ENCODE peak calls at places on chromosomes 2 and 18, in seven cellular contexts. One of them, this sample, is unnamed.

GRCh38 chr2:109513749-109514588 is 99.8 kb downstream of the SEPTIN10 start:
- DNase-seq in SK-N-SH: peak
- DNase-seq in HCT116: no peak
- DNase-seq in HepG2: no peak
- DNase-seq in K562: no peak
- DNase-seq in H1: no peak
- DNase-seq in GM12878: peak
- DNase-seq in this sample: no peak

GRCh38 chr18:9930299-9930884 is 16.6 kb downstream of the VAPA start:
- DNase-seq in SK-N-SH: no peak
- DNase-seq in HCT116: no peak
- DNase-seq in HepG2: no peak
- DNase-seq in K562: no peak
- DNase-seq in H1: no peak
- DNase-seq in GM12878: no peak
- DNase-seq in this sample: no peak

GRCh38 chr2:39743170-39743851 is 35.7 kb downstream of the THUMPD2 start:
- DNase-seq in SK-N-SH: no peak
- DNase-seq in HCT116: no peak
- DNase-seq in HepG2: no peak
- DNase-seq in K562: no peak
- DNase-seq in H1: no peak
- DNase-seq in GM12878: no peak
- DNase-seq in this sample: no peak

GRCh38 chr2:124323321-124323720 is 298.2 kb downstream of the CNTNAP5 start:
- DNase-seq in SK-N-SH: no peak
- DNase-seq in HCT116: no peak
- DNase-seq in HepG2: no peak
- DNase-seq in K562: no peak
- DNase-seq in H1: no peak
- DNase-seq in GM12878: no peak
- DNase-seq in this sample: no peak

GRCh38 chr2:52995439-52995838 is 772.2 kb upstream of the CHAC2 start:
- DNase-seq in SK-N-SH: no peak
- DNase-seq in HCT116: no peak
- DNase-seq in HepG2: no peak
- DNase-seq in K562: no peak
- DNase-seq in H1: no peak
- DNase-seq in GM12878: no peak
- DNase-seq in this sample: no peak

GRCh38 chr18:12287131-12287681 is 20.8 kb upstream of the TUBB6 start:
- DNase-seq in SK-N-SH: peak
- DNase-seq in HCT116: no peak
- DNase-seq in HepG2: no peak
- DNase-seq in K562: no peak
- DNase-seq in H1: no peak
- DNase-seq in GM12878: no peak
- DNase-seq in this sample: no peak

GRCh38 chr2:172698041-172698863 is 37.4 kb upstream of the RAPGEF4 start:
- DNase-seq in SK-N-SH: no peak
- DNase-seq in HCT116: peak
- DNase-seq in HepG2: no peak
- DNase-seq in K562: peak
- DNase-seq in H1: no peak
- DNase-seq in GM12878: peak
- DNase-seq in this sample: no peak

GRCh38 chr2:71876542-71877451 is 270.9 kb downstream of the CYP26B1 start:
- DNase-seq in SK-N-SH: no peak
- DNase-seq in HCT116: no peak
- DNase-seq in HepG2: no peak
- DNase-seq in K562: no peak
- DNase-seq in H1: no peak
- DNase-seq in GM12878: no peak
- DNase-seq in this sample: no peak

GRCh38 chr2:75557474-75558131 is 3.1 kb downstream of the EVA1A start:
- DNase-seq in SK-N-SH: no peak
- DNase-seq in HCT116: no peak
- DNase-seq in HepG2: no peak
- DNase-seq in K562: no peak
- DNase-seq in H1: no peak
- DNase-seq in GM12878: no peak
- DNase-seq in this sample: no peak

GRCh38 chr2:73291093-73291460 is 2.3 kb downstream of the EGR4 start:
- DNase-seq in SK-N-SH: peak
- DNase-seq in HCT116: no peak
- DNase-seq in HepG2: no peak
- DNase-seq in K562: peak
- DNase-seq in H1: peak
- DNase-seq in GM12878: no peak
- DNase-seq in this sample: peak

DNA sequence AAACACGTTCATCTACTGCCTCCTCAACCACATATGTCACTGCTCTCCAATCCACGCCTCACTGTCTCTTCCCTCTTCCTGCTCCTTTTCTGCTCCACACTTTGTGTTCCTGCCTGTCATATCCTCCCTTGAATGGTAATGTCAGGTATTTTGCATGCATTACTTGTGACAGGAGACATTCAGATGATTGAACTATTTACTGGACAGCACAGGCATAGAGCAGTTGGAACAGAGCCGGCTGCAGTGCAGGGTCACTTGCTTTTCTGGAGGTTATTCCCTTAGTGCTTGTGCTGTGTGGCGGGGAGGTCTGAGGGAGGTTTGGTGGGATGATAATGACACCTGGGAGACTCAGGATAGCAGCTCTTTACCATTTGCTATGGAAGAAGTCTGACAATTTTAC is 93.8 kb downstream of the LTBP1 start:
- DNase-seq in SK-N-SH: no peak
- DNase-seq in HCT116: no peak
- DNase-seq in HepG2: no peak
- DNase-seq in K562: no peak
- DNase-seq in H1: no peak
- DNase-seq in GM12878: no peak
- DNase-seq in this sample: no peak
- TF ChIP-seq JUND in SK-N-SH: no peak
- TF ChIP-seq JUND in HCT116: no peak
- TF ChIP-seq JUND in HepG2: no peak
- TF ChIP-seq JUND in K562: no peak
- TF ChIP-seq JUND in H1: no peak
- TF ChIP-seq JUND in GM12878: no peak
- TF ChIP-seq JUND in this sample: no peak

GRCh38 chr2:120221616-120222015 is 1.6 kb downstream of the TMEM185B start:
- DNase-seq in SK-N-SH: no peak
- DNase-seq in HCT116: no peak
- DNase-seq in HepG2: no peak
- DNase-seq in K562: no peak
- DNase-seq in H1: no peak
- DNase-seq in GM12878: no peak
- DNase-seq in this sample: no peak

GRCh38 chr2:120224735-120225548 is 1.7 kb upstream of the TMEM185B start:
- DNase-seq in SK-N-SH: no peak
- DNase-seq in HCT116: no peak
- DNase-seq in HepG2: no peak
- DNase-seq in K562: no peak
- DNase-seq in H1: no peak
- DNase-seq in GM12878: no peak
- DNase-seq in this sample: no peak

GRCh38 chr2:120224256-120224655 is 1.1 kb upstream of the TMEM185B start:
- DNase-seq in SK-N-SH: no peak
- DNase-seq in HCT116: no peak
- DNase-seq in HepG2: no peak
- DNase-seq in K562: no peak
- DNase-seq in H1: no peak
- DNase-seq in GM12878: no peak
- DNase-seq in this sample: no peak

GRCh38 chr2:120222186-120223033 is 790 bp downstream of the TMEM185B start:
- DNase-seq in SK-N-SH: no peak
- DNase-seq in HCT116: no peak
- DNase-seq in HepG2: no peak
- DNase-seq in K562: no peak
- DNase-seq in H1: no peak
- DNase-seq in GM12878: no peak
- DNase-seq in this sample: no peak

DNA sequence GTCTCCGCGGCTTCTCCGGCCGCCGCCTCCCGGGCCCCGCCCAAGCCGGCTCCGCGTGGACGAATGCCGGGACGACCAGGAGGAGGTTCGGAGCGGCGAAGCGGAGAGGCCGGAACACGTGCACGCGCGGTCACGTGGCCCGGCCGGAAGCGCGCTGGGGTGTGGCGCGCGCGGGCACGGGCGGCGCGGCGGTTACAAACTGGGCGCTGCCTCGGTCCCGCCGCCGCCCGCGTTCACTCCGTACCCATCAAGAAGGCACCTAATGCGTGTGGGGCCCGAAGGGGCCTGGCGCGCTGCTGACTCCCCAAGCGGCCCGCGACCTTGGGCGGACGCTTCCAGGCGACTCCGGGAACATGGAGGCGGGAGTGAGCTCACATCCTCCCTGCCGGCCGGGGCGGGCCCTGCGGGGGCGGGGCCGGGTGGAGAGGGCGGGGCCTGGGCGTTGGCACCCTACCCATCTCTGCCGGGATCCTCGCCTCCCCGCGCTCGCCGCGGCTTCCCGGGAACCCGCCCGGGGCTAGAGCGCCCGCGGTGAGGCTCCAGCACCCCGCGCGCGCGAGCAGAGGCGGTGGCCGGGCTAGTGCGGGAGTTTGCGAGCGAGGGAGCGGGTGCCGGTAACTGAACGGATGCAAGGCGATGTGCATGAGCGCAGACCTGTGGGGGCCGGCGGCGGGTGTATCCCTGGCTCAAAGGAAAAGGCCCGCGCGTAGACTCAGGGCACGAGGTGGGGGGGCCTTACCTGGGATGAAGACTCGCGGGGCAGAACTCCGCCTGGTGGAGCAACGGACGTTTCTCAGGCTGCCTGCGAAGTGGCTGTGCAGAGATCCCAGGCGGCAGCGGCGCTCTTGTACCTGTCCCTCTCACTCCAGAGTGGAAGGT is at the start of gene TMEM185B:
- DNase-seq in SK-N-SH: peak
- DNase-seq in HCT116: peak
- DNase-seq in HepG2: peak
- DNase-seq in K562: peak
- DNase-seq in H1: no peak
- DNase-seq in GM12878: no peak
- DNase-seq in this sample: peak
- TF ChIP-seq JUND in SK-N-SH: no peak
- TF ChIP-seq JUND in HCT116: no peak
- TF ChIP-seq JUND in HepG2: no peak
- TF ChIP-seq JUND in K562: peak
- TF ChIP-seq JUND in H1: no peak
- TF ChIP-seq JUND in GM12878: peak
- TF ChIP-seq JUND in this sample: no peak

GRCh38 chr2:70247364-70248144 is 874 bp downstream of the TIA1 start:
- DNase-seq in SK-N-SH: no peak
- DNase-seq in HCT116: no peak
- DNase-seq in HepG2: no peak
- DNase-seq in K562: no peak
- DNase-seq in H1: no peak
- DNase-seq in GM12878: no peak
- DNase-seq in this sample: peak
- TF ChIP-seq JUND in SK-N-SH: no peak
- TF ChIP-seq JUND in HCT116: no peak
- TF ChIP-seq JUND in HepG2: no peak
- TF ChIP-seq JUND in K562: no peak
- TF ChIP-seq JUND in H1: no peak
- TF ChIP-seq JUND in GM12878: no peak
- TF ChIP-seq JUND in this sample: no peak

DNA sequence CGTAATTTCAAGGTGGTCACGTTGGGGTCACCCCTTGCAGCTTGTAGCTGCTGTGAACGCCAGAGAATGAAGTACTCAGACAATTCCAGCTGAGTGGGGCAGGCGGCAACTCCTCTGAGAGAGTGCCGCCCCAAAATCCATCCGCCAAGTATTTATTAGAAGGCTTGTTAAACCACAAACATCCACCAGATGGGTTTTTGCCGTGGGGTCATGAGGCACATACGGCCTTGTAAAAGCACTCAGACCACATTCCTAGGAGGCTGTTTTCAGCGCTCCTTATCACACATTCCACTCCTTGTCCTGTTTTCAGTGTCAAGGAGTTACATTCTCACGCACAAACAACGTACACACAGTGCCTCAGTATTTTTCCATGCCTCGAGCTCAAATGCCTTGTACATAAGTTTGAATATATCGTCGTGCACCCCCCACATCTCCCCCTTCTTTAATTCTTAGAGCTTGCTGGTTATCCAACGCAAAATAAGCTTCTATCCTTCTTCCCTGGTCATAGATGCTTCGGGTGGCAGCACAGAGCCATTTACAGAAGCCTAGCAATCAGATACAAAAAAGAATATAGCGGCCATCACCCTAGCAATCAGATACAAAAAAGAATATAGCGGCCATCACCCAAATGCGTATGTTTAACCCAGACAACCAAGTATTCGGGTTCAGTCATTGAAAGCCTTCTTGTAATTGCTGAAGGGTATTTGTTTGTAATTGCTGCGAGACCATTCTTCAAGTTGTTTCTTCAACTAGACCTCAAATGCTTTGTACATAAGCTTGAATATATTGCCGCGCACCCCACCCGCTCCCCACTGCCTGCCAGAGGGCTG is 7.3 kb downstream of the ALPP start:
- DNase-seq in SK-N-SH: no peak
- DNase-seq in HCT116: peak
- DNase-seq in HepG2: no peak
- DNase-seq in K562: no peak
- DNase-seq in H1: no peak
- DNase-seq in GM12878: no peak
- DNase-seq in this sample: peak
- TF ChIP-seq JUND in SK-N-SH: no peak
- TF ChIP-seq JUND in HCT116: no peak
- TF ChIP-seq JUND in HepG2: no peak
- TF ChIP-seq JUND in K562: no peak
- TF ChIP-seq JUND in H1: no peak
- TF ChIP-seq JUND in GM12878: no peak
- TF ChIP-seq JUND in this sample: no peak

GRCh38 chr2:85765081-85765731 is 11.4 kb downstream of the ATOH8 start:
- DNase-seq in SK-N-SH: peak
- DNase-seq in HCT116: no peak
- DNase-seq in HepG2: no peak
- DNase-seq in K562: no peak
- DNase-seq in H1: no peak
- DNase-seq in GM12878: no peak
- DNase-seq in this sample: no peak
- TF ChIP-seq JUND in SK-N-SH: no peak
- TF ChIP-seq JUND in HCT116: no peak
- TF ChIP-seq JUND in HepG2: no peak
- TF ChIP-seq JUND in K562: no peak
- TF ChIP-seq JUND in H1: no peak
- TF ChIP-seq JUND in GM12878: no peak
- TF ChIP-seq JUND in this sample: no peak

GRCh38 chr2:21836766-21837543 is 713.2 kb downstream of the TDRD15 start:
- DNase-seq in SK-N-SH: no peak
- DNase-seq in HCT116: no peak
- DNase-seq in HepG2: no peak
- DNase-seq in K562: no peak
- DNase-seq in H1: no peak
- DNase-seq in GM12878: no peak
- DNase-seq in this sample: no peak
- TF ChIP-seq JUND in SK-N-SH: no peak
- TF ChIP-seq JUND in HCT116: no peak
- TF ChIP-seq JUND in HepG2: no peak
- TF ChIP-seq JUND in K562: no peak
- TF ChIP-seq JUND in H1: no peak
- TF ChIP-seq JUND in GM12878: no peak
- TF ChIP-seq JUND in this sample: no peak

GRCh38 chr18:987325-988186 is 82.9 kb downstream of the ADCYAP1 start:
- DNase-seq in SK-N-SH: no peak
- DNase-seq in HCT116: no peak
- DNase-seq in HepG2: no peak
- DNase-seq in K562: peak
- DNase-seq in H1: no peak
- DNase-seq in GM12878: no peak
- DNase-seq in this sample: no peak
- TF ChIP-seq JUND in SK-N-SH: no peak
- TF ChIP-seq JUND in HCT116: no peak
- TF ChIP-seq JUND in HepG2: no peak
- TF ChIP-seq JUND in K562: peak
- TF ChIP-seq JUND in H1: no peak
- TF ChIP-seq JUND in GM12878: no peak
- TF ChIP-seq JUND in this sample: no peak

This sample was measured in T47D.